ENCODE peak calls at places on chromosomes 5 and 9, in eight cellular contexts. B is GM23338; N is upper lobe of right lung; W is Panc1; A is CD8-positive, alpha-beta T cell; J is A549; H is SK-N-SH; L is left ventricle myocardium inferior. X is an unnamed sample.

GRCh38 chr5:126896170-126896717 is 119.3 kb downstream of the LMNB1 start:
- DNase-seq in B (peak), N (no peak), W (no peak), A (no peak), J (no peak), H (no peak), L (no peak), X (no peak)

GRCh38 chr5:65481635-65482271 is at the start of gene ADAMTS6:
- DNase-seq in B (peak), N (peak), W (no peak), A (peak), J (peak), H (peak), L (peak), X (peak)

GRCh38 chr5:42617411-42617810 is 139.2 kb upstream of the CCDC152 start:
- DNase-seq in B (no peak), N (no peak), W (no peak), A (no peak), J (no peak), H (no peak), L (no peak), X (no peak)

GRCh38 chr9:127980706-127981558 is at the start of gene EEIG1:
- DNase-seq in B (peak), N (peak), W (no peak), A (peak), J (peak), H (peak), L (peak), X (peak)

GRCh38 chr9:126395439-126396212 is 69.0 kb downstream of the MVB12B start:
- DNase-seq in B (no peak), N (no peak), W (no peak), A (no peak), J (peak), H (no peak), L (no peak), X (peak)

GRCh38 chr5:132203916-132204315 is 23.7 kb downstream of the P4HA2 start:
- DNase-seq in B (no peak), N (no peak), W (no peak), A (peak), J (no peak), H (no peak), L (no peak), X (no peak)

GRCh38 chr5:149605998-149606721 is 24.9 kb downstream of the ARHGEF37 start:
- DNase-seq in B (no peak), N (no peak), W (peak), A (no peak), J (peak), H (no peak), L (peak), X (peak)

GRCh38 chr5:160774646-160775313 is 77.2 kb downstream of the ATP10B start:
- DNase-seq in B (peak), N (no peak), W (no peak), A (no peak), J (no peak), H (no peak), L (no peak), X (no peak)

GRCh38 chr5:147956842-147957223 is 50.5 kb upstream of the C5orf46 start:
- DNase-seq in B (no peak), N (no peak), W (no peak), A (no peak), J (no peak), H (no peak), L (no peak), X (peak)

GRCh38 chr9:126860757-126861466 is 473 bp downstream of the ZBTB34 start:
- DNase-seq in B (peak), N (peak), W (no peak), A (no peak), J (no peak), H (peak), L (no peak), X (peak)

GRCh38 chr9:94870793-94871558 is 144.5 kb downstream of the AOPEP start:
- DNase-seq in B (no peak), N (no peak), W (no peak), A (no peak), J (no peak), H (no peak), L (peak), X (peak)

GRCh38 chr5:91383956-91384300 is 811 bp upstream of the ARRDC3 start:
- DNase-seq in B (peak), N (no peak), W (no peak), A (no peak), J (no peak), H (no peak), L (peak), X (peak)

GRCh38 chr5:93048858-93049257 is 532.2 kb downstream of the NR2F1-AS1 start:
- DNase-seq in B (no peak), N (no peak), W (no peak), A (no peak), J (no peak), H (no peak), L (no peak), X (no peak)

GRCh38 chr5:44919560-44919959 is 110.8 kb downstream of the MRPS30 start:
- DNase-seq in B (no peak), N (no peak), W (no peak), A (no peak), J (no peak), H (no peak), L (no peak), X (no peak)

GRCh38 chr5:113806250-113806649 is 292.8 kb downstream of the YTHDC2 start:
- DNase-seq in B (peak), N (no peak), W (no peak), A (no peak), J (no peak), H (no peak), L (no peak), X (no peak)

GRCh38 chr9:112069318-112070169 is 105.6 kb downstream of the SUSD1 start:
- DNase-seq in B (no peak), N (no peak), W (no peak), A (no peak), J (no peak), H (no peak), L (no peak), X (no peak)

GRCh38 chr5:77743181-77743580 is 33.0 kb downstream of the TBCA start:
- DNase-seq in B (no peak), N (no peak), W (no peak), A (no peak), J (no peak), H (no peak), L (no peak), X (no peak)

GRCh38 chr5:154473581-154474266 is 4.3 kb downstream of the HAND1 start:
- DNase-seq in B (peak), N (no peak), W (no peak), A (no peak), J (no peak), H (no peak), L (no peak), X (no peak)

GRCh38 chr9:93843396-93843795 is 111.8 kb downstream of the BARX1 start:
- DNase-seq in B (no peak), N (no peak), W (no peak), A (no peak), J (no peak), H (no peak), L (no peak), X (no peak)

GRCh38 chr5:157496847-157497246 is 36.8 kb downstream of the NIPAL4 start:
- DNase-seq in B (no peak), N (no peak), W (no peak), A (no peak), J (no peak), H (no peak), L (no peak), X (no peak)

GRCh38 chr9:81535542-81536241 is 153.7 kb downstream of the TLE1 start:
- DNase-seq in B (no peak), N (no peak), W (peak), A (no peak), J (peak), H (no peak), L (no peak), X (peak)

GRCh38 chr5:146069780-146070099 is 35.6 kb downstream of the PLAC8L1 start:
- DNase-seq in B (no peak), N (no peak), W (no peak), A (no peak), J (no peak), H (no peak), L (no peak), X (no peak)

GRCh38 chr9:136316271-136316751 is 11.0 kb upstream of the GPSM1 start:
- DNase-seq in B (no peak), N (no peak), W (no peak), A (no peak), J (no peak), H (no peak), L (no peak), X (no peak)

GRCh38 chr5:2996248-2996647 is 244.8 kb upstream of the IRX2 start:
- DNase-seq in B (no peak), N (peak), W (no peak), A (no peak), J (no peak), H (no peak), L (no peak), X (no peak)

GRCh38 chr5:150178262-150178661 is 11.6 kb upstream of the SLC6A7 start:
- DNase-seq in B (no peak), N (no peak), W (no peak), A (no peak), J (no peak), H (no peak), L (no peak), X (no peak)

GRCh38 chr5:56094579-56095361 is 100.0 kb upstream of the IL6ST start:
- DNase-seq in B (no peak), N (no peak), W (no peak), A (no peak), J (no peak), H (no peak), L (no peak), X (no peak)

DNA sequence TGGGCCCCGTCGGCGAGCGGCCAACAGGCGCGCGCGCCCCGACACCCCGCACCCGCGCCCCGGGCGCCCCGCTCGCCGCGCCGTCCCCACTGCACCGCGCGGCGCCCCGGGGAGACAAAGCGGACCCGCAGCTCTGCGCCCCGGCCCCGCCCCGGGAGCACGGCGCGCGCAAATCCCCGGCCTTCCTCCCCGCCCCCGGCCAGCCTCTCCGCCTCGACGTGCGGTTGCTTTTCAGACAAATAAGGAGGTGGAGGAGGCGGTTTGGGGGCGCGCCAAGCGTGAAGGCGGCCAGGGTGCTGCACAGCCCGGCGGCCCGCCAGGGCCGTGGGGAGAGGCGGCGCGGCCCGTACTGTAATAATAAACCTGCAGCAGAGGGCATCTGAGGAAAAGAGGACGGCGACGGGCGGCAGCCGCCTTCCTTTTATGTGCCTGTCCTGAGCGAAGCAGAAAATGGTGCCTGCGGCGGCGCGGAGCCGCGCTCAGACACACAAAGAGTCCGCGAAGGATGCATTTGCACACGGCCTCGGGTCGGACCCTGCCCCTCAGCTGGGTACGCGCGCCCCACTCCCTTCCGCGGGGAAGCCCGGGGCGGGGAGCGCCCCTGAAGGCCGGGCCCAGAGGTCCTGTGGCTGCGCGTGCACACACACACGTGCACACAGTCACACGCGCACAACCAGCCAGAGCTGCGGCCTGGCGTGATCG is 739 bp upstream of the NREP start:
- DNase-seq in B (peak), N (peak), W (no peak), A (peak), J (peak), H (peak), L (peak), X (peak)
- TF ChIP-seq CTCF in B (peak), N (no peak), W (no peak), A (no peak), J (no peak), H (no peak), L (peak), X (peak)

GRCh38 chr9:4303002-4303401 is 3.1 kb upstream of the GLIS3 start:
- DNase-seq in B (no peak), N (no peak), W (no peak), A (no peak), J (no peak), H (no peak), L (no peak), X (no peak)
- H3K27ac ChIP-seq in B (no peak), N (no peak), W (no peak), A (no peak), J (peak), H (no peak), L (no peak), X (no peak)

GRCh38 chr5:175872287-175873089 is 1.1 kb downstream of the CPLX2 start:
- DNase-seq in B (peak), N (no peak), W (no peak), A (no peak), J (peak), H (peak), L (no peak), X (no peak)

GRCh38 chr5:175876107-175876506 is 4.7 kb downstream of the CPLX2 start:
- DNase-seq in B (no peak), N (no peak), W (no peak), A (no peak), J (no peak), H (no peak), L (no peak), X (no peak)

GRCh38 chr5:175874462-175875139 is 3.2 kb downstream of the CPLX2 start:
- DNase-seq in B (peak), N (no peak), W (no peak), A (no peak), J (no peak), H (no peak), L (no peak), X (no peak)

GRCh38 chr5:175870820-175871447 is 444 bp upstream of the CPLX2 start:
- DNase-seq in B (peak), N (no peak), W (no peak), A (no peak), J (peak), H (peak), L (no peak), X (no peak)

DNA sequence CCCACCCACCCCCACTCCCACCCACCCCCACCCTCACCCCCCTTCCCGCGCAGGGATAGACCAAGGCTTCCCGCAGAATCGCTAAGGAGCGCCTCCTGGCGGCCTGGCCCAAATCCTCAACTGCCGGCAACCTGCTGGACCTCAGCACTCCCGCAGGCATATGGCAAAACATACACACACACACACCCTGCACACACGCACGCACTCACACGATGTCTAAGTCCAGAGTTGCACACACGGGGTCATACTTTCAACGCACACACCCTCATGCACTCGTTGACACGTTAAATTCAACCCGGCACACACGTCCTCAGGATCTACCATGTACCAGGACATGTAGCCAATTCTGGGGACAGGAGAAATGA is 1.7 kb downstream of the CPLX2 start:
- DNase-seq in B (peak), N (no peak), W (no peak), A (no peak), J (peak), H (peak), L (no peak), X (no peak)
- TF ChIP-seq CTCF in B (peak), N (no peak), W (peak), A (no peak), J (peak), H (peak), L (no peak), X (no peak)

GRCh38 chr5:1315018-1315708 is 20.3 kb upstream of the TERT start:
- DNase-seq in B (no peak), N (peak), W (no peak), A (no peak), J (no peak), H (no peak), L (no peak), X (no peak)
- H3K27ac ChIP-seq in B (peak), N (no peak), W (no peak), A (no peak), J (no peak), H (no peak), L (no peak), X (peak)

GRCh38 chr9:117249799-117250198 is 165.1 kb downstream of the ASTN2 start:
- DNase-seq in B (no peak), N (no peak), W (no peak), A (no peak), J (no peak), H (no peak), L (no peak), X (no peak)

GRCh38 chr9:117250610-117251215 is 164.1 kb downstream of the ASTN2 start:
- DNase-seq in B (no peak), N (no peak), W (no peak), A (no peak), J (no peak), H (no peak), L (no peak), X (no peak)

GRCh38 chr9:117253256-117253655 is 161.6 kb downstream of the ASTN2 start:
- DNase-seq in B (no peak), N (no peak), W (no peak), A (no peak), J (no peak), H (no peak), L (no peak), X (no peak)

GRCh38 chr9:117245225-117245624 is 169.6 kb downstream of the ASTN2 start:
- DNase-seq in B (no peak), N (no peak), W (no peak), A (no peak), J (no peak), H (no peak), L (no peak), X (no peak)

GRCh38 chr9:117247271-117247670 is 167.6 kb downstream of the ASTN2 start:
- DNase-seq in B (peak), N (no peak), W (no peak), A (no peak), J (peak), H (peak), L (no peak), X (peak)
- TF ChIP-seq CTCF in B (peak), N (peak), W (peak), A (no peak), J (no peak), H (no peak), L (peak), X (no peak)